ENCODE peak calls at places on chromosome 22, in nine cellular contexts. X is body of pancreas; I is iPS DF 6.9; B is fibroblast of mammary gland; P is cardiac muscle cell; O is A549; N is naive thymus-derived CD4-positive, alpha-beta T cell; A is upper lobe of right lung; Q is HCT116. D is an unnamed sample.

GRCh38 chr22:49192857-49193250 is 634.8 kb downstream of the BRD1 start:
- DNase-seq in X (no peak), N (no peak), P (no peak), I (no peak), Q (no peak), B (no peak), O (no peak), A (peak), D (no peak)

GRCh38 chr22:27152883-27153282 is 495.5 kb downstream of the MIAT start:
- DNase-seq in I (no peak), X (no peak), Q (no peak), N (no peak), P (no peak), B (no peak), O (no peak), A (no peak), D (no peak)

GRCh38 chr22:49212466-49212865 is 615.2 kb downstream of the BRD1 start:
- DNase-seq in B (no peak), A (peak), I (no peak), X (no peak), Q (no peak), P (no peak), N (no peak), O (no peak), D (no peak)

GRCh38 chr22:38935023-38935422 is 22.4 kb upstream of the APOBEC3A start:
- DNase-seq in Q (no peak), I (no peak), O (peak), P (no peak), A (peak), N (no peak), B (no peak), X (peak), D (no peak)

GRCh38 chr22:46575915-46576555 is 38.6 kb upstream of the CELSR1 start:
- DNase-seq in X (peak), O (peak), I (no peak), Q (no peak), P (no peak), N (no peak), A (peak), B (no peak), D (no peak)

GRCh38 chr22:37210041-37210803 is 2.1 kb downstream of the SSTR3 start:
- DNase-seq in O (no peak), A (no peak), X (no peak), N (no peak), I (no peak), Q (no peak), B (no peak), P (no peak), D (no peak)

GRCh38 chr22:35140879-35141745 is 75.2 kb downstream of the ISX start:
- DNase-seq in B (no peak), A (no peak), N (no peak), P (no peak), O (no peak), Q (no peak), X (no peak), I (no peak), D (no peak)

GRCh38 chr22:48786679-48786996 is 1041.0 kb downstream of the BRD1 start:
- DNase-seq in O (no peak), B (no peak), X (no peak), I (no peak), P (no peak), N (no peak), A (no peak), Q (no peak), D (no peak)

GRCh38 chr22:47094861-47095330 is 332.4 kb downstream of the TBC1D22A start:
- DNase-seq in O (no peak), N (no peak), B (peak), X (no peak), A (no peak), P (peak), Q (no peak), I (no peak), D (no peak)

GRCh38 chr22:45505991-45506743 is 3.5 kb downstream of the FBLN1 start:
- DNase-seq in P (no peak), B (no peak), X (no peak), I (no peak), Q (no peak), N (no peak), A (no peak), O (no peak), D (no peak)
- H3K4me3 ChIP-seq in P (no peak), B (peak), X (no peak), I (no peak), Q (no peak), N (no peak), A (peak), O (no peak), D (no peak)

DNA sequence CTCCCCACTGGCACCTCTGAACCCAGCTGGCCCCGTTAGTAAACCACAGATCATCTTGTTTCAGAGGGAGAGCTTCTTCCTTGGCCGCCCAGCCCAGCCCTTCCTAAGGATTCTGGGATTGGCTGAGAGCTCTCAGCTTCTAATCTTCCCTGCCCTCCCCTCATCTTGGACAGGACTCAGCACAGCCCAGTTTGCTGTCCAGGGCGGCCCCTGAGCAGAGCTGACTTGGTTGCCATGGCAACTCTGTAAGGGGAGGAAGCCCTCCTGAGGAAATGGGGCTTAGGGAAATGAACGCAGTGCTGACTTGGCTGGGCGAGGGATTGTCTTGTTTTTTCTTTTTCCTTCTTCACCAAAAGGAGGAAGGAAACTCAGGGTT is 4.6 kb downstream of the APOL4 start:
- DNase-seq in B (peak), X (peak), Q (no peak), I (peak), A (no peak), N (no peak), P (peak), O (no peak), D (peak)
- H3K4me3 ChIP-seq in B (no peak), X (no peak), Q (no peak), I (no peak), A (no peak), N (no peak), P (no peak), O (no peak), D (no peak)

GRCh38 chr22:40533712-40534378 is 102.7 kb downstream of the MRTFA start:
- DNase-seq in Q (no peak), X (no peak), O (peak), P (peak), A (no peak), I (no peak), N (peak), B (peak), D (peak)
- H3K4me3 ChIP-seq in Q (no peak), X (no peak), O (peak), P (peak), A (peak), I (no peak), N (peak), B (peak), D (peak)

DNA sequence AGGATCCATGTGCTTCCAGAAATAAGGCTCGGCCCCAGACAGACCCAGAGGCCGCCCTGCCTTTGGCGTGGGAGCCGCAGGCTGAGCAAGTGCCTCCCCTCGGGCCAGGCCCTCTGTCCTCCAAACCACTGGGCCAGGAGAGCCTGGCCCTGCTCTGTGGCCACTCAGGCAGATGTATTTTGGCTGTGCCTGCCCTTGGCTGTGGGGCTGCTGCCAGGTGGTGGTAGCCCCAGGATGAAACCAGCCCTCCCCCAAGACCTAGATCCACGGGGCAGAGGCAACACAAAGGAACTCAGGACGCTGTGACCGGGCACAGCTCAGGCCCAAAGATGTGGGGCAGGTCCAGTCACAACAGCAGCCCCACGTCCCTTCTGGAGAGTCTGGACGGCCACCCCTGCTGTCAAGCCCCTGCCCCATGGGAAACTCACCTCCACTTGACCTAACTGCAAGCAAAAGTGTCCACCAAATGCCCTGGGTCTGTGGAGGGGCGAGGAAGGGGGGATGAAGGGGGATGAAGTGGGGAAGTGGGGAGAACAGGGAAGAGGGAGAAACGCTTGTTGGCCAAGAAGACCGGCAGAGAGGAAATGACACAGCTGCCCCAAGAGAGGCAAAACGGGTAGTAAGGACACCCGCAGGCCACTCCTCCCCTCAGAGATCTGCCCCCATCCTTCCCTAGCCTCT is 23.9 kb downstream of the PISD start:
- DNase-seq in A (no peak), O (no peak), I (no peak), P (peak), B (peak), X (no peak), Q (no peak), N (no peak), D (no peak)
- H3K4me3 ChIP-seq in A (peak), O (no peak), I (no peak), P (no peak), B (no peak), X (no peak), Q (no peak), N (no peak), D (no peak)

DNA sequence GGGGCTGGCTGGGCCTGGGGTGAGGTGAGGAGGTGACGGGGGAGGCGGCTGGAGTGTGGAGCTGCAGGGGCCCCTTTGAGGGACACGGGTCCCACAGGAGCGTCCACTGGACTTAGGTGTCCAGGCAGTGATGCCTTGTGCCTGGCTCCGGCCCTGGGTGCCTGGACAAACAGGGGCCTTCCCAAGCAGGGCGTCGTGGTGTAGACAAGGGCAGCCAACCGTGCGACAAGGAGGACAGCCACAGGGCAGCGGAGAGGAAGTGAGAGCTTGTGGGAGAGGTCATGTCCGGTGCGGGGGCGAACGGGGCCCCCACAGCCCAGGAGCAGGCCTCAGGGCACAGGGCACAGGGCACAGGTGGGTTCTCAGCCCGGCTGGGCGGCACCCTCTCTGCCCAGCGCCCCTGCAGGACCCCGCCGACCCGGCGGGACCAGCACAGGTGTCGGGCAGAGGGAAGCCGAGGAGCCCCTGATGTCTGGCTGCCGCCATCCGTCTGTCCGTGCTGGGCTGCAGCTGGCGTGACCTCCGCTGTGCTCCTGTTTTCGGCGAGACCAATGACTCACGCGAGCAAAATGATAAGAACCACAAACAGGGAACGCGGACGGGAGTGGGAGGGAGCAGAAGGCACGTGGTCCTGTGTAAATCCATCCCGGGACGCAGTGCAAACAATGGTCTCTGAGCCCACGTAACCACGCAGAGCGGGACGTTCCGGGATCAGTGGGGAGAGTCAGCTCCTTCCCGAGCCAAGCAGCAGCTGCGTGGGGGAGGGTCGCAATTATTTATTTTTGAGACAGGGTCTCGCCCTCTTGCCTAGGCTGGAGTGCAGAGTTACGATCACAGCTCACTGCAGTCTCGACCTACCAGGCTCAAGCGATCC is 49.1 kb upstream of the A4GALT start:
- DNase-seq in X (peak), A (peak), I (no peak), N (no peak), B (peak), O (peak), P (peak), Q (no peak), D (no peak)
- H3K4me3 ChIP-seq in X (no peak), A (peak), I (no peak), N (no peak), B (peak), O (no peak), P (no peak), Q (no peak), D (no peak)

DNA sequence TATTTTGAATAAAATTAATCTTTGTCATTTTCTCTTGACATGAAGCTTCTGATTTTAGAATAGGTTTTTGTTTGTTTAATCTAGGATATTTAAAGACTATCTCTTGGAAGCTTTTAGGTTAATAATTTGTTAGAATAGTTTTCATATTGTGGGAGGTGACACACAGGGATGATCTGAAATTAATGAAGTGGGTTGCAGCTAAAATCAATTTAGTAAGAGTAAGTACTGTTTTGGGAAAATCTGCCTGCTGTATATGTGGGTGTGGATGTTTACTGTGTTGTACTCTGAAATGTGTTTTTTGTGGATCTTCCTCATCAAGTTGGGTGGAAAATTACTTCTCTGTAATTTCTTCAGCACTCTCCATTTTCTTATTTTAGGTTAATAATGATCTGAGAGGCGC is 67.3 kb downstream of the BID start:
- DNase-seq in B (no peak), P (no peak), Q (no peak), A (no peak), N (no peak), I (no peak), O (no peak), X (no peak), D (no peak)
- H3K4me3 ChIP-seq in B (peak), P (no peak), Q (no peak), A (peak), N (no peak), I (no peak), O (peak), X (no peak), D (peak)

DNA sequence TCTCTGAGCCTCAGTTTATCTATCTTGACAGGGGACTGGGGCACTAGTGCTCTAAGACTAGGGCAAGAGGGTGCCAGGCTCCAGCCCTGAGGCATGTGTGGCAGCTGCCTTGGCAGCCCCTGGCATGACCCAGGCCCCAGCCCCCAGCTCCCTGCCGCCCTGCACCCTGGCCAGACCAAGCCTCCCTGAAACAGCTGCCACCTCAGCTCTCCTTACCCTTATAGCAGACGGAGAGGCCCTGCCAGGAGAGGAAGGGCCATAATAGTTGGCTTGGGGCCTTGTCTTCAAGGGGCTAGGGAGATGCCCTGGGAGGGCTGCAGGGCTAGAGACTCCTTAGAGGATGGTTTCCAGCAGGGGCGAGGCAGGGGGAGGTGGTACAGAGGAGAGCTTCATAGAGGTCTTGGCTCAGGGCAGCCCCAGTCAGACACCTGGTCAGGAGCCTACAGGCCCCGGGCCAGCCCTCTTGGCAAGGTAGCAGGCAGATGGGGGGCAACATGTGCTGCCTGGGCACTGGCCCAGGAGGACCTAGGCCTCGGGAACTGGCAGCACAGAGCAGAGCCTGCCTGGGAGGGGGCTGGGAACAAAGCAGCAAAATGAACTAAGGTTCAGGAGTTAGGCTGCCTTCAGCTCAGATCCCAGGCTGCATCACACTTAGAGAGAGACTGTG is 13.0 kb downstream of the SMTN start:
- DNase-seq in A (no peak), O (no peak), X (peak), I (no peak), Q (no peak), N (no peak), B (no peak), P (no peak), D (no peak)
- H3K4me3 ChIP-seq in A (no peak), O (no peak), X (no peak), I (no peak), Q (no peak), N (no peak), B (no peak), P (no peak), D (no peak)

DNA sequence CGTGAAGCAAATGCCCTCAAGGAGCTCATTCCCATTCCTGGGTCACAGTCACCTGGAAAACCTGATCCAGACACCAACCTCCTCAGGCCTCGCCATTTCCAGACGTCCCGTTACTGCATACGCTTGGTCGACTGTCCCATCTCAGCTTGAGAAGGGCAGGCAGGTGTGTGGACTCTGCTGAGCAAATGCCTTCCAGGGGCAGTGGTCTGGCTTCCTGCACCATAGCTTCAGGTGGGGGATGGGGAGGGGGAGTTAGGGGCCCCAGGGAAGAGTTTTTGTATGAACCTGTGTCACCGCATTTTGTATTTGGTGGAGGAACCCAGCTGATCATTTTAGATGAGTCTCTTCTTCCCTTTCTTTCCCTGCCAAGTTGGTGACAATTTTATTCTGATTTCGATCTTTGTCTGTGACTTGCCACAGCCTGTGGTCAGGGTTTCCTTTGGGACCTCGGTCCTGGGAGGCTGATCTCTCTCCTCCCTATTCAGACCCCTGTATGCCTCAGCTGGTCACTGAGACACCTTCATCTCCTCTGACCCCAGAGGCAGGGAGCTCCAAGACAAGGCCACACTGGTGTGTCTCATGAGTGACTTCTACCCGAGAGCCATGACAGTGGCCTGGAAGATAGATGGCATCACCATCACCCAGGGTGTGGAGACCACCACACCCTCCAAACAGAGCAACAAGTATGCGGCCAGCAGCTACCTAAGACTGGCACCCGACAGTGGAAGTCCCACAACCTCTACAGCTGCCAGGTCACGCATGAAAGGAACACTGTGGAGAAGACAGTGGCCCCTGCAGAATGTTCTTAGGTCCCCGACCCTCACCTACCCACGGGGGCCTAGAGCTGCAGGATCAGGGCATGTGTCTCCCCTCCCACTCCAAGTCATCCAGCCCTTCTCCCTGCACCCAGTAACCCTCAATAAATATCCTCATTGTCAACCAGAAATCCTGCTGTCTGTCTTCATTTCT is 22.9 kb downstream of the IGLL5 start:
- DNase-seq in Q (no peak), X (no peak), O (no peak), N (no peak), B (no peak), P (no peak), A (no peak), I (no peak), D (no peak)
- H3K4me3 ChIP-seq in Q (no peak), X (no peak), O (no peak), N (no peak), B (no peak), P (no peak), A (no peak), I (no peak), D (no peak)

D was measured in Jurkat, Clone E6-1.